ENCODE peak calls at places on chromosomes 1 and 21, in eight cellular contexts. J is esophagus squamous epithelium, Q is brain microvascular endothelial cell, Y is tibial artery, N is SK-N-SH, G is fibroblast of lung, K is cardiac muscle cell, I is PC-3. O is an unnamed sample.

GRCh38 chr1:19397217-19397945 is 85.3 kb downstream of the SLC66A1 start:
- DNase-seq in N (no peak), J (no peak), I (no peak), Y (no peak), K (no peak), Q (no peak), G (no peak), O (no peak)

GRCh38 chr1:236893626-236894545 is 98.8 kb downstream of the MTR start:
- DNase-seq in G (peak), J (no peak), Q (no peak), K (no peak), N (peak), Y (no peak), I (peak), O (no peak)

GRCh38 chr1:904271-904950 is 19.3 kb upstream of the SAMD11 start:
- DNase-seq in N (peak), I (peak), Y (peak), K (peak), Q (peak), J (no peak), G (peak), O (peak)

GRCh38 chr1:39157304-39157703 is 47.2 kb upstream of the MACF1 start:
- DNase-seq in N (no peak), Y (no peak), I (no peak), K (no peak), Q (no peak), G (no peak), J (no peak), O (no peak)

GRCh38 chr1:224182057-224182865 is 779 bp upstream of the DEGS1 start:
- DNase-seq in G (no peak), J (no peak), N (no peak), Y (no peak), I (peak), K (no peak), Q (no peak), O (peak)

GRCh38 chr1:1208713-1209433 is 2.5 kb upstream of the TNFRSF18 start:
- DNase-seq in J (no peak), Y (no peak), G (no peak), I (no peak), K (peak), Q (no peak), N (no peak), O (peak)

GRCh38 chr1:7299329-7299799 is 471.7 kb upstream of the VAMP3 start:
- DNase-seq in J (no peak), Q (peak), G (peak), I (peak), Y (peak), K (peak), N (no peak), O (no peak)

GRCh38 chr1:43388021-43388575 is 1.5 kb downstream of the MED8 start:
- DNase-seq in Y (no peak), K (no peak), J (no peak), I (peak), N (no peak), G (no peak), Q (peak), O (no peak)

GRCh38 chr1:81670286-81670685 is 130.4 kb upstream of the ADGRL2 start:
- DNase-seq in I (peak), J (no peak), Y (peak), N (peak), G (peak), Q (peak), K (peak), O (no peak)

GRCh38 chr1:32876341-32877210 is 5.9 kb upstream of the FNDC5 start:
- DNase-seq in G (peak), J (no peak), I (peak), N (peak), Q (peak), Y (peak), K (peak), O (peak)

GRCh38 chr1:24992761-24993211 is 62.7 kb upstream of the RUNX3 start:
- DNase-seq in J (no peak), Q (no peak), G (no peak), K (no peak), Y (no peak), I (no peak), N (no peak), O (peak)

GRCh38 chr1:67918067-67918466 is 84.8 kb upstream of the GNG12 start:
- DNase-seq in G (no peak), N (no peak), J (no peak), I (no peak), K (no peak), Q (no peak), Y (no peak), O (no peak)
- H3K27ac ChIP-seq in G (no peak), N (no peak), J (no peak), I (no peak), K (no peak), Q (no peak), Y (no peak), O (no peak)

GRCh38 chr1:109377698-109378097 is 20.0 kb downstream of the SORT1 start:
- DNase-seq in I (no peak), Q (no peak), K (no peak), N (no peak), J (no peak), G (no peak), Y (no peak), O (no peak)

GRCh38 chr1:109383087-109383779 is 14.5 kb downstream of the SORT1 start:
- DNase-seq in Q (no peak), J (no peak), Y (no peak), N (no peak), G (no peak), K (no peak), I (no peak), O (no peak)

GRCh38 chr1:109381573-109381972 is 16.1 kb downstream of the SORT1 start:
- DNase-seq in Q (no peak), K (no peak), N (no peak), J (no peak), Y (no peak), G (no peak), I (no peak), O (no peak)

GRCh38 chr1:109379907-109380306 is 17.8 kb downstream of the SORT1 start:
- DNase-seq in Y (no peak), I (no peak), K (no peak), Q (no peak), N (no peak), J (no peak), G (no peak), O (no peak)

DNA sequence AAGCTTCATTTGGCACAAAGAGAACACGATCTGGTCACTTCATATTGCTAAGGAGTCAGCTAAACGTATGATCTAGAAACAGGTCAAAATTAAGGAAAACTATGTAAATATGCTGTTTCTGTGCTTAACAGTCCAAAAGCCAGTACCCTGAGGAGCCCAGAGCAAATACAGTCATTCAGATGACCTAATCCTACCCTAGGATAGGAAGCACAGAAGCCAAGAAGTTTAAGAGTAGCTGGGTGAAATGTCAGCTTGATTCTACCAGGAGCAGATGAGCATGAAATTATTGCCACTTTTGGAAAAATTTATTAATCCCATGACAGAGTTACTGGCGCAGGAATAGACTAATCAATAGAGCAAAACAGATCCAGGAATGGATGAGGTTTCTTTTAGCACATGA is 18.3 kb downstream of the SORT1 start:
- DNase-seq in Y (no peak), G (peak), Q (no peak), N (no peak), I (peak), K (no peak), J (no peak), O (no peak)
- H3K27ac ChIP-seq in Y (peak), G (no peak), Q (no peak), N (no peak), I (peak), K (no peak), J (no peak), O (no peak)

DNA sequence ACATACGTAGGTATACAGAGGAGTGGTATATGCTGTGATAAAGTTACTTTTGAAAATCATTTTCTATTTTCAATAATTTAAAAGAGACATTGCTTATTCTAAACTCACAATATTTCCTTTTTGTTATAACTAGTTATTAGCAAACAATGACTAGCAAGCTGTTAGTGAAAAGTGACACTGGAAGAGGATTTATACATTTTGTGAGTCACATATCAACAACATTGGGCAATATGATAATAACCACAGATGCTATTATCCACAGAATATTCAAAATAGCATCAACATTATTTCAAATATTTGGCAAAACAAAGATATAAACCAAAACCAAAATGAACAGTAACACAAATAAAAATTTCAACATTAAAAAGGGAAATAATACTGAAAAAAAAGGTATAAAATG is 104.0 kb upstream of the HP1BP3 start:
- DNase-seq in N (no peak), I (no peak), Y (no peak), G (peak), K (no peak), Q (no peak), J (no peak), O (no peak)
- H3K27ac ChIP-seq in N (no peak), I (no peak), Y (no peak), G (no peak), K (no peak), Q (no peak), J (no peak), O (no peak)

GRCh38 chr1:14828665-14829064 is 230.2 kb downstream of the KAZN start:
- DNase-seq in G (no peak), Q (no peak), I (no peak), J (no peak), N (no peak), K (no peak), Y (no peak), O (no peak)

GRCh38 chr1:14826172-14826636 is 227.7 kb downstream of the KAZN start:
- DNase-seq in Q (peak), I (peak), G (peak), J (no peak), N (peak), Y (no peak), K (peak), O (no peak)

GRCh38 chr1:14827870-14828269 is 229.4 kb downstream of the KAZN start:
- DNase-seq in Q (no peak), I (no peak), J (no peak), G (no peak), K (no peak), N (no peak), Y (no peak), O (no peak)

GRCh38 chr1:14825396-14825795 is 226.9 kb downstream of the KAZN start:
- DNase-seq in Y (no peak), I (no peak), Q (no peak), N (no peak), K (no peak), J (no peak), G (no peak), O (no peak)

DNA sequence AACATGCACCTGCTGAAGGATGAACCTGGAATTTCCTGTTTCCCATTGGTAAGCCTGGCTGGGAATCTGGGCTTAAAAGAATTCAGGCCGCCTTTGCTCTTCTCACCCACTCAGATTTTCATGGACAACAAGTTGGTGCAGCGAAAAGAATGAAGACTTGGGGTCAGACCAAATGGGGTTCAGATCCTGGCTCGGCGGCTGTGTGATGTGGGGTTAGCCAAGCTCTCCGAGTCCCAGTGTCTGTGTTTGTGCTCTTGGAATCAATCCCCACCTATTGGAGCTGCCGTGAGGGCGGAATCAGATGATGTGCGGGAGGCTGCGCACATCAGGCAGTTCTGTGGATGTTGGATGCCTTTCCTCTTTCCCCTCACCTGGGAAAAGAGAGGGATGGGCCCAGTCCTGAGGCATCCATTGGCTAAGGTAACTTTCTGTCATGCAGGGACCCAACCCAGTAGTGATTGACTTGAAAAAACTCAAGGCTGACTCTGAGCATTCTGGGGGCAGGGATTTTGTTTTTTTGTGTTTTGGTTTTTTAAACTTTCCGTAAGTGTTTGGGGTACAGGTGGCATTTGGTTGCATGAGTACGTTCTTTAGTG is 228.3 kb downstream of the KAZN start:
- DNase-seq in Q (no peak), I (no peak), G (no peak), N (no peak), J (no peak), K (no peak), Y (no peak), O (no peak)
- H3K27ac ChIP-seq in Q (no peak), I (no peak), G (no peak), N (no peak), J (no peak), K (no peak), Y (no peak), O (no peak)

GRCh38 chr1:160094291-160094625 is 4.2 kb downstream of the IGSF8 start:
- DNase-seq in G (no peak), J (no peak), K (no peak), Y (no peak), I (no peak), Q (no peak), N (no peak), O (no peak)
- H3K27ac ChIP-seq in G (no peak), J (no peak), K (no peak), Y (no peak), I (no peak), Q (no peak), N (no peak), O (no peak)

GRCh38 chr1:15000030-15000429 is 153.5 kb upstream of the TMEM51 start:
- DNase-seq in J (no peak), I (no peak), K (no peak), G (no peak), N (no peak), Q (no peak), Y (no peak), O (no peak)

GRCh38 chr1:14997646-14998276 is 155.8 kb upstream of the TMEM51 start:
- DNase-seq in I (no peak), Y (no peak), Q (no peak), K (no peak), G (no peak), J (no peak), N (peak), O (no peak)

GRCh38 chr1:15001317-15001900 is 152.1 kb upstream of the TMEM51 start:
- DNase-seq in N (no peak), K (no peak), Y (no peak), Q (no peak), I (no peak), J (no peak), G (no peak), O (no peak)

GRCh38 chr1:15000671-15001070 is 152.9 kb upstream of the TMEM51 start:
- DNase-seq in J (no peak), I (no peak), Q (no peak), Y (no peak), G (no peak), N (no peak), K (no peak), O (no peak)

DNA sequence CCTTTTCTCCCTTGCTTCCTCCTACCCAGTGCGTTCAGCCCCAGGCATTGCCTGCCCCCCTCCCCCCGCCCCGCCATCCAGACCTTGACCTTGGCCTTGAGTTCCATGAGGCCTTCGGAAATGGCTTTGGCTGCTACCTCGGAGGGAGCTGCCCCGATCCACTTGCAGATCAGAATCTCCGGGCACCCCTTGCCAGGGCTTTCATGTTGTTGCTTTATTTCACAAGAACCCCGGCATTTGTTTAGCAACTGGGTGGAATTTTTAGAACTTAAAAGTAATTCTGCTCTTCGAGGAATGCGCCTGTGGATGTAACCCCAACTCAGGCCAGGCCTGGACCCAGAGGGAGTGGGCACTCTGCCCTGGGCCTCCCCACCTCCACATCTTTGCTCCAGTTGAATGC is 154.1 kb upstream of the TMEM51 start:
- DNase-seq in N (no peak), I (no peak), K (no peak), Y (no peak), G (no peak), Q (no peak), J (no peak), O (no peak)
- H3K27ac ChIP-seq in N (no peak), I (no peak), K (no peak), Y (no peak), G (no peak), Q (no peak), J (no peak), O (peak)

DNA sequence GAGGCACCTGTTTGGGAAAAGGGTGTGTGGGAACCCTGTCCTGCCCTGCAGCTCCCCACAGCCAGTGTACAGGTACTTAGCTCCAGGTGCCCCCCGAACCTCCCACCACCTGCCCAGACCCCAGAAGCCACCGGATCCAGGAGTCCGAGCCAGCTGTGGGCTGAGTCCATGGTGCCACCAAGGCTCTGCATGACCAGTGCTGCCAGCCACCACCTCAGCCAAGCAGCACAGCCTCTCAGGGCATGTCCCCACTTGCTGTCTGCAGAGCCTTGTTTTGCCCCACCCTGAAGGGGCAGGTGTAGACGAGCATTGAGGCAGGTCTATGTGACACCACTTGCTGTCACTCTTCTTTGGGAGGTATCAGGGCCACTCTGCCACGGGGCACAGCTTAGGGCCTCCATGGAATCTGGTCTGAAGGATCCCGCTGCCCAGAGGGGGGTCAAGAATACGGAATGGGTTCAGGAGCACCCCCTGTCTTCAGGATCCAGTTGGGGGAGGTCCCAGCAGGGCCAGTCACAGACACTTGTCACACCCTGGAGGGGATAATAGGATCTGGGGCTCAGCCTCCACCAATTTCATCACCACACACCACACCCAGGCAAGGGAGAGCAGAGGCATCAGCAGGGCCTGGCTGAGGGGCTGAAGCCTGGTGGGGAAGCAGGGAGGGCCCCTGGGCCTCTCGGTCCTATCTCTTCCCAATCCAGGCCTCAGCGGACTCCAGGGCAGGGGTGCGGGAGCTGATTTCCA is 27.7 kb downstream of the ARHGEF19 start:
- DNase-seq in G (no peak), Q (no peak), N (no peak), J (no peak), Y (no peak), I (no peak), K (no peak), O (no peak)
- H3K27ac ChIP-seq in G (no peak), Q (no peak), N (no peak), J (peak), Y (peak), I (peak), K (no peak), O (no peak)

DNA sequence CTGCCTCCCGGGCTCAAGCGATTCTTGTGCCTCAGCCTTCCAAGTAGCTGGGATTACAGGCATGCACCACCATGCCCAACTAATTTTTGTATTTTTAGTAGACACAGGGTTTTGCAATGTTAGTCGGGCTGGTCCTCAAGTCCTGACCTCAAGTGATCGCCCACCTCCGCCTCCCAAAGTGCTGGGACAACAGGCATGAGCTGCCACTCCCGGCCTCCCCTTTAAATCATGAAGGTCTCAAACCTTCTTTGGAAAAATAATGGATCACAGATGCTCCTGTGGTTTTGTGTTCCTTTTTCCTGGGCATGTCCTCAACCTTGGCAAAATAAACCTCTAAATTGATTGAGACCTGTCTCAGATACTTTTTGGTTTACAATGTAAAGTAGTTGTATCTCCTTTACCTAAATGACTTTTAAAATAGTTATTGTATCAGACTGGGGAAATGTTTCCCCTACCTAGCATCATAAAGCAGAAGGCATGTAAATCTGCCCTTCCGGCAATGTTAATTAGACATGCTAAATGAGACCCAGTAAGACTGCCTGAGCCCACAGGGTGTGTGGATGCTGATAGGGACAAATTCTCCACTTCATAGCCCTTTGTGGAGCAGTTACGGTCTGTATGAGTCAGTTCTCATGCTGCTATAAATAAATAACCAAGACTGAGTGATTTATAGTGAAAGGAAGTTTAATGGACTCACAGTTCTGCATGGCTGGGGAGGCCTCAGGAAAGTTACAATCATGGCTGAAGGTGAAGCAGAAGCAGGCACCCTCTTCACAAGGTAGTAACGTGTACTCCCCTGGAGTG is 27.8 kb downstream of the CBR1 start:
- DNase-seq in I (peak), Y (no peak), K (no peak), J (no peak), Q (peak), N (no peak), G (peak), O (no peak)
- H3K27ac ChIP-seq in I (no peak), Y (peak), K (no peak), J (peak), Q (no peak), N (no peak), G (no peak), O (peak)

DNA sequence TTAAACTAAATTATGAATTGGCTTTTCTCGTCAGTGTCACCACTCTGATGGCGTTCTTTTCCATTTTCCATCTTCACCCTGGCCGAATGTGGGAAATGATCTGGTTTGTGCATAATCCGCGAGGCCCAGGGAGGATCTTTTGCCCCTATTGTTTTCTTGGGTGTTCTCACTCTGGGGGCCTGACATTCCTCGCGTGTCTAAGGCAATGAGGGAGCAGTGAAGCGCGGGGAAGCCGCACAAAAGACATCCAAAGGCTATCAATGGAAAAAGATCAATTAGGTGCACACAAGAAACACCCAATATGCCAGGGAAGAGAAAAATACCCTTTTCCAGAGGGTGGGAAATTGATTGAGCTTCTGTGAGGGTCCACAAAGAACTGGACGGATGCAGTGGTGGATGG is 966 bp upstream of the C1orf21 start:
- DNase-seq in N (no peak), J (no peak), G (no peak), Q (no peak), Y (no peak), K (no peak), I (no peak), O (no peak)
- H3K27ac ChIP-seq in N (peak), J (peak), G (peak), Q (peak), Y (peak), K (no peak), I (no peak), O (peak)